ENCODE peak calls at places on chromosomes 12 and 14, in six cellular contexts. One of them, this sample, is unnamed.

GRCh38 chr12:53300187-53300586 is 692 bp downstream of the MYG1 start:
- DNase-seq in left ventricle myocardium inferior: no peak
- DNase-seq in effector memory CD4-positive, alpha-beta T cell: no peak
- DNase-seq in dorsolateral prefrontal cortex: no peak
- DNase-seq in transverse colon: no peak
- DNase-seq in hepatocyte: no peak
- DNase-seq in this sample: no peak

GRCh38 chr12:2944401-2945047 is 14.7 kb upstream of the TEAD4 start:
- DNase-seq in left ventricle myocardium inferior: peak
- DNase-seq in effector memory CD4-positive, alpha-beta T cell: peak
- DNase-seq in dorsolateral prefrontal cortex: peak
- DNase-seq in transverse colon: peak
- DNase-seq in hepatocyte: peak
- DNase-seq in this sample: peak

GRCh38 chr12:93737457-93738198 is 60.5 kb downstream of the CRADD start:
- DNase-seq in left ventricle myocardium inferior: no peak
- DNase-seq in effector memory CD4-positive, alpha-beta T cell: no peak
- DNase-seq in dorsolateral prefrontal cortex: no peak
- DNase-seq in transverse colon: no peak
- DNase-seq in hepatocyte: no peak
- DNase-seq in this sample: peak

GRCh38 chr12:48618541-48618940 is 48.7 kb upstream of the LALBA start:
- DNase-seq in left ventricle myocardium inferior: peak
- DNase-seq in effector memory CD4-positive, alpha-beta T cell: peak
- DNase-seq in dorsolateral prefrontal cortex: peak
- DNase-seq in transverse colon: peak
- DNase-seq in hepatocyte: peak
- DNase-seq in this sample: peak

GRCh38 chr12:61367281-61367785 is 892.9 kb upstream of the USP15 start:
- DNase-seq in left ventricle myocardium inferior: no peak
- DNase-seq in effector memory CD4-positive, alpha-beta T cell: no peak
- DNase-seq in dorsolateral prefrontal cortex: no peak
- DNase-seq in transverse colon: no peak
- DNase-seq in hepatocyte: no peak
- DNase-seq in this sample: no peak

GRCh38 chr14:70641548-70642312 is at the start of gene TTC9:
- DNase-seq in left ventricle myocardium inferior: peak
- DNase-seq in effector memory CD4-positive, alpha-beta T cell: peak
- DNase-seq in dorsolateral prefrontal cortex: no peak
- DNase-seq in transverse colon: peak
- DNase-seq in hepatocyte: peak
- DNase-seq in this sample: no peak

GRCh38 chr12:90836689-90837088 is 118.3 kb downstream of the CCER1 start:
- DNase-seq in left ventricle myocardium inferior: no peak
- DNase-seq in effector memory CD4-positive, alpha-beta T cell: no peak
- DNase-seq in dorsolateral prefrontal cortex: no peak
- DNase-seq in transverse colon: no peak
- DNase-seq in hepatocyte: peak
- DNase-seq in this sample: peak

GRCh38 chr12:62799126-62799736 is 135.7 kb downstream of the PPM1H start:
- DNase-seq in left ventricle myocardium inferior: no peak
- DNase-seq in effector memory CD4-positive, alpha-beta T cell: no peak
- DNase-seq in dorsolateral prefrontal cortex: no peak
- DNase-seq in transverse colon: peak
- DNase-seq in hepatocyte: peak
- DNase-seq in this sample: peak

GRCh38 chr14:22802860-22803562 is 12.2 kb downstream of the SLC7A7 start:
- DNase-seq in left ventricle myocardium inferior: no peak
- DNase-seq in effector memory CD4-positive, alpha-beta T cell: no peak
- DNase-seq in dorsolateral prefrontal cortex: no peak
- DNase-seq in transverse colon: no peak
- DNase-seq in hepatocyte: no peak
- DNase-seq in this sample: no peak

GRCh38 chr12:132162508-132163031 is 18.3 kb downstream of the NOC4L start:
- DNase-seq in left ventricle myocardium inferior: no peak
- DNase-seq in effector memory CD4-positive, alpha-beta T cell: no peak
- DNase-seq in dorsolateral prefrontal cortex: no peak
- DNase-seq in transverse colon: no peak
- DNase-seq in hepatocyte: no peak
- DNase-seq in this sample: no peak

GRCh38 chr12:124742111-124742510 is 121.6 kb downstream of the SCARB1 start:
- DNase-seq in left ventricle myocardium inferior: no peak
- DNase-seq in effector memory CD4-positive, alpha-beta T cell: no peak
- DNase-seq in dorsolateral prefrontal cortex: no peak
- DNase-seq in transverse colon: no peak
- DNase-seq in hepatocyte: no peak
- DNase-seq in this sample: no peak

DNA sequence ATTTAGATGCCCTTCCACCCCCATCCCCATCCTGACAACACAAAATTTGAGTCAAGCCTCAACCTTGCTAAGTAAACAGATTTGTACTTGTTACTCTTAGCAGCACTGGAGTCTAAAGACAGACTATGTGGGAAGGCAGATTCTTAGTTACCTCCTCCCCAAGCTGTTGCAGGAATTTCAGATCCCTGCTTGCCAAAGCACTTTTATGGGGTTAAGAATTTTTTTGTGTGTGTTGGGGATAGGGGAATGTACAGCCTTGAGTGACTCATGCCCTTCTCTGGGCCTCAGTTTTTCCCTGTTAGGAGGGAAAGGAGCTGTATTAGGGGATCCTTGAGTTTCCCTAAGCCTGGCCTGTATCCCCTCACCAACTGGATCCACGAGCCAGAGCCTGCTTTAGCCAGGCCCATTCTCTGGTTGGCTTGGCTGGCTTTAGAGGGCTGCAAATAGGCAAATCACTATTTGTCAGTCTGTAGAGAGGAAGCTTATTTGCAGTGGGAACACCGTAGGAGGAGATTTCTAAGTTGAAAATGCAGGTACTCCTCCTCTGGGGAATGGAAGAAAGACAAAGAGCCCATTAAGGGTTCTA is 27.7 kb upstream of the RNU6-8 start:
- DNase-seq in left ventricle myocardium inferior: no peak
- DNase-seq in effector memory CD4-positive, alpha-beta T cell: no peak
- DNase-seq in dorsolateral prefrontal cortex: no peak
- DNase-seq in transverse colon: no peak
- DNase-seq in hepatocyte: no peak
- DNase-seq in this sample: no peak
- H3K27ac ChIP-seq in left ventricle myocardium inferior: peak
- H3K27ac ChIP-seq in effector memory CD4-positive, alpha-beta T cell: no peak
- H3K27ac ChIP-seq in dorsolateral prefrontal cortex: peak
- H3K27ac ChIP-seq in transverse colon: peak
- H3K27ac ChIP-seq in hepatocyte: no peak
- H3K27ac ChIP-seq in this sample: no peak

GRCh38 chr14:98298481-98299227 is 973.3 kb downstream of the BCL11B start:
- DNase-seq in left ventricle myocardium inferior: no peak
- DNase-seq in effector memory CD4-positive, alpha-beta T cell: no peak
- DNase-seq in dorsolateral prefrontal cortex: no peak
- DNase-seq in transverse colon: no peak
- DNase-seq in hepatocyte: no peak
- DNase-seq in this sample: no peak

GRCh38 chr14:98304574-98304973 is 967.4 kb downstream of the BCL11B start:
- DNase-seq in left ventricle myocardium inferior: no peak
- DNase-seq in effector memory CD4-positive, alpha-beta T cell: no peak
- DNase-seq in dorsolateral prefrontal cortex: no peak
- DNase-seq in transverse colon: no peak
- DNase-seq in hepatocyte: no peak
- DNase-seq in this sample: no peak
- H3K27ac ChIP-seq in left ventricle myocardium inferior: no peak
- H3K27ac ChIP-seq in effector memory CD4-positive, alpha-beta T cell: no peak
- H3K27ac ChIP-seq in dorsolateral prefrontal cortex: no peak
- H3K27ac ChIP-seq in transverse colon: no peak
- H3K27ac ChIP-seq in hepatocyte: no peak
- H3K27ac ChIP-seq in this sample: no peak

GRCh38 chr14:58171090-58171489 is 19.1 kb upstream of the ARMH4 start:
- DNase-seq in left ventricle myocardium inferior: peak
- DNase-seq in effector memory CD4-positive, alpha-beta T cell: no peak
- DNase-seq in dorsolateral prefrontal cortex: peak
- DNase-seq in transverse colon: peak
- DNase-seq in hepatocyte: peak
- DNase-seq in this sample: peak

GRCh38 chr14:58160561-58160960 is 8.5 kb upstream of the ARMH4 start:
- DNase-seq in left ventricle myocardium inferior: no peak
- DNase-seq in effector memory CD4-positive, alpha-beta T cell: no peak
- DNase-seq in dorsolateral prefrontal cortex: no peak
- DNase-seq in transverse colon: no peak
- DNase-seq in hepatocyte: no peak
- DNase-seq in this sample: no peak

GRCh38 chr14:58167057-58167456 is 15.0 kb upstream of the ARMH4 start:
- DNase-seq in left ventricle myocardium inferior: no peak
- DNase-seq in effector memory CD4-positive, alpha-beta T cell: no peak
- DNase-seq in dorsolateral prefrontal cortex: peak
- DNase-seq in transverse colon: no peak
- DNase-seq in hepatocyte: no peak
- DNase-seq in this sample: no peak

GRCh38 chr14:58167891-58168290 is 15.9 kb upstream of the ARMH4 start:
- DNase-seq in left ventricle myocardium inferior: no peak
- DNase-seq in effector memory CD4-positive, alpha-beta T cell: no peak
- DNase-seq in dorsolateral prefrontal cortex: peak
- DNase-seq in transverse colon: no peak
- DNase-seq in hepatocyte: no peak
- DNase-seq in this sample: no peak

GRCh38 chr14:58166005-58166983 is 14.3 kb upstream of the ARMH4 start:
- DNase-seq in left ventricle myocardium inferior: peak
- DNase-seq in effector memory CD4-positive, alpha-beta T cell: no peak
- DNase-seq in dorsolateral prefrontal cortex: peak
- DNase-seq in transverse colon: peak
- DNase-seq in hepatocyte: peak
- DNase-seq in this sample: peak
- H3K27ac ChIP-seq in left ventricle myocardium inferior: no peak
- H3K27ac ChIP-seq in effector memory CD4-positive, alpha-beta T cell: no peak
- H3K27ac ChIP-seq in dorsolateral prefrontal cortex: no peak
- H3K27ac ChIP-seq in transverse colon: no peak
- H3K27ac ChIP-seq in hepatocyte: no peak
- H3K27ac ChIP-seq in this sample: no peak

DNA sequence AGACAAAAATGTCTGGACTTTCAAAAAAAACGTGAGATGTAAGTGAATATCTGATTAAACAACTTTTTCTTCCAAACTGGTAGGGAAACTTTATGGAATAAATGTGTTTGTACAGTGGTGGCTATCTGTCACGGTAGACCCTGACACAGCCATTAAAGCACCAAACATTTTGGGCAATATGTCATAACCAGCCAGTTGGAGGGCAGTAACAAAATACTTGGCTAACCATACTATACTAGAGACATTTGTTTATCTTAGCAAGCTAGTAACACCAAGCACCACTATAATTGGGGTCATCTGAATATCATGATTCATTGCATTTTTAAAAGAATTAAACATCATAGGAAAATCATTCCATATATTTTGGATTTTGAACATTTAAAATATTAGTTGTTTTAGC is 6.0 kb upstream of the MYF6 start:
- DNase-seq in left ventricle myocardium inferior: no peak
- DNase-seq in effector memory CD4-positive, alpha-beta T cell: no peak
- DNase-seq in dorsolateral prefrontal cortex: no peak
- DNase-seq in transverse colon: no peak
- DNase-seq in hepatocyte: no peak
- DNase-seq in this sample: no peak
- H3K27ac ChIP-seq in left ventricle myocardium inferior: no peak
- H3K27ac ChIP-seq in effector memory CD4-positive, alpha-beta T cell: no peak
- H3K27ac ChIP-seq in dorsolateral prefrontal cortex: no peak
- H3K27ac ChIP-seq in transverse colon: no peak
- H3K27ac ChIP-seq in hepatocyte: no peak
- H3K27ac ChIP-seq in this sample: no peak

DNA sequence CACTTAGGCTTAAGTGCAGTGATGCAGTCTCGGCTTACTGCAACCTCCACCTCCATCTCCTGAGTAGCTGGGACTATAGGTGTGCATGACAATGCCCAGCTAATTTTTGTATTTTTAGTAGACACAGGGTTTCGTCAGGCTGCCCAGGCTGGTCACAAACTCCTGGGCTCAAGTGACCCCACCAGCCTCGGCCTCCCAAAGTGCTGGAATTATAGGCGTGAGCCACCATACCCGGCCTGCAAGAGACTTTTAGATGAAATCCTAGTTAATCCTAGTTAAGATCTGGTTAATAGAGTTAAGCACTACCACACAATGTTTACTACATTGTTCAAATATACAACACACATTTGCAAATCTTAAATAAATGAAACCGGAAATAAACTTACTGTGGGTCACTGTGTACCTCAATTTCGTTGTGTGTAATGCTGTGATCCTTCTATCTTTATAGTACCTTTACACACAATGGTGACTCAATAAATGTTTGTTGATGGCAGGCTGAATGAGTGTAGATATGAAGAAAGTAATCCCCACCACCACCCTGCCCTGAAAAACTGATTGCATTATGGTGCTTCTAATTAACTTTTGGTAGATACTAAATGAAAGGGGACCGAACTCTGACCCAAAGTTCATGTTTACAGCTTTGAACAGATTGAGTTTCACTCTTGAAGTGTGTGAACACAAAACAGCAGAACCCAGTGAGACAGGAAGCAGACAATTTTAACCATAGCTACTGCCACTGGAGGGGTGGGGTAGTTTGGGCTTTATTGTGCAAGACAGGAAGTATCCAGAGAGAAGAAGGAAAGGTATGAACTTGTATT is 196.7 kb upstream of the AMIGO2 start:
- DNase-seq in left ventricle myocardium inferior: no peak
- DNase-seq in effector memory CD4-positive, alpha-beta T cell: peak
- DNase-seq in dorsolateral prefrontal cortex: no peak
- DNase-seq in transverse colon: peak
- DNase-seq in hepatocyte: peak
- DNase-seq in this sample: no peak
- H3K27ac ChIP-seq in left ventricle myocardium inferior: peak
- H3K27ac ChIP-seq in effector memory CD4-positive, alpha-beta T cell: peak
- H3K27ac ChIP-seq in dorsolateral prefrontal cortex: no peak
- H3K27ac ChIP-seq in transverse colon: peak
- H3K27ac ChIP-seq in hepatocyte: peak
- H3K27ac ChIP-seq in this sample: no peak

DNA sequence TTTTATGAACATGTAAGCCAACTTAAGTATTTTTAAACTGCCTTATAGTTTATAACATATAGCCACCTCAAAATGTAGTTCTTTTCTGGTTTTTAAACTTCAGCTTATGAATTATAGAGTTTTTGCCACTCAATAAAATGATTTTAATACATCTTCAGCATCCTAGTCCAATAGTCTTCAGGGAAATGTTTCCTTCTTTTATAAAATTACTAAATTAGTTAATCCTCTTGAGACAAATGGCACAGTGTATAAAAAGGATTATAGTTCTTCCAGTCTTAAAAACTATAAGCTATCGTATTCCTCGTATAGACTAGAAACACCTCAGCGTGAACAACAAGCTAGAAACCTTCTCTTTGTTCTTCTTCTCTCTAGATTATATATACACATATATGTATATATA is at the start of gene OR6C74:
- DNase-seq in left ventricle myocardium inferior: no peak
- DNase-seq in effector memory CD4-positive, alpha-beta T cell: no peak
- DNase-seq in dorsolateral prefrontal cortex: no peak
- DNase-seq in transverse colon: no peak
- DNase-seq in hepatocyte: no peak
- DNase-seq in this sample: no peak
- H3K27ac ChIP-seq in left ventricle myocardium inferior: no peak
- H3K27ac ChIP-seq in effector memory CD4-positive, alpha-beta T cell: no peak
- H3K27ac ChIP-seq in dorsolateral prefrontal cortex: no peak
- H3K27ac ChIP-seq in transverse colon: no peak
- H3K27ac ChIP-seq in hepatocyte: no peak
- H3K27ac ChIP-seq in this sample: no peak